ENCODE peak calls at places on chromosomes 16 and 17, in six cellular contexts. One of them, this sample, is unnamed.

GRCh38 chr16:85473909-85474640 is 139.0 kb upstream of the GSE1 start:
- DNase-seq in PC-3: no peak
- DNase-seq in B cell: no peak
- DNase-seq in HL-60: no peak
- DNase-seq in GM23338: no peak
- DNase-seq in thoracic aorta: no peak
- DNase-seq in this sample: no peak

GRCh38 chr16:57413301-57413730 is 8.7 kb downstream of the CCL17 start:
- DNase-seq in GM23338: no peak
- DNase-seq in thoracic aorta: no peak
- DNase-seq in B cell: peak
- DNase-seq in HL-60: no peak
- DNase-seq in PC-3: no peak
- DNase-seq in this sample: peak

GRCh38 chr16:10402975-10403374 is 17.1 kb downstream of the ATF7IP2 start:
- DNase-seq in GM23338: no peak
- DNase-seq in thoracic aorta: no peak
- DNase-seq in B cell: no peak
- DNase-seq in HL-60: no peak
- DNase-seq in PC-3: no peak
- DNase-seq in this sample: no peak

GRCh38 chr17:82041139-82041814 is 3.8 kb upstream of the DCXR start:
- DNase-seq in PC-3: peak
- DNase-seq in HL-60: no peak
- DNase-seq in B cell: no peak
- DNase-seq in thoracic aorta: no peak
- DNase-seq in GM23338: no peak
- DNase-seq in this sample: no peak

GRCh38 chr17:19940722-19941464 is 36.7 kb downstream of the AKAP10 start:
- DNase-seq in GM23338: peak
- DNase-seq in thoracic aorta: no peak
- DNase-seq in HL-60: no peak
- DNase-seq in B cell: no peak
- DNase-seq in PC-3: peak
- DNase-seq in this sample: no peak

GRCh38 chr16:80527297-80527696 is 13.5 kb upstream of the DYNLRB2 start:
- DNase-seq in PC-3: peak
- DNase-seq in thoracic aorta: no peak
- DNase-seq in HL-60: peak
- DNase-seq in GM23338: peak
- DNase-seq in B cell: no peak
- DNase-seq in this sample: peak

GRCh38 chr17:74478369-74479100 is 12.1 kb downstream of the CD300A start:
- DNase-seq in GM23338: no peak
- DNase-seq in PC-3: no peak
- DNase-seq in B cell: no peak
- DNase-seq in thoracic aorta: no peak
- DNase-seq in HL-60: peak
- DNase-seq in this sample: no peak

GRCh38 chr16:27430923-27431484 is 29.0 kb downstream of the IL21R start:
- DNase-seq in HL-60: peak
- DNase-seq in GM23338: no peak
- DNase-seq in PC-3: no peak
- DNase-seq in thoracic aorta: no peak
- DNase-seq in B cell: no peak
- DNase-seq in this sample: peak

GRCh38 chr17:49440581-49440980 is 25.9 kb upstream of the PHB1 start:
- DNase-seq in thoracic aorta: no peak
- DNase-seq in HL-60: no peak
- DNase-seq in PC-3: no peak
- DNase-seq in GM23338: no peak
- DNase-seq in B cell: no peak
- DNase-seq in this sample: no peak

GRCh38 chr17:50473901-50474300 is 4.8 kb upstream of the RSAD1 start:
- DNase-seq in PC-3: no peak
- DNase-seq in HL-60: no peak
- DNase-seq in B cell: no peak
- DNase-seq in GM23338: no peak
- DNase-seq in thoracic aorta: no peak
- DNase-seq in this sample: no peak

GRCh38 chr17:72164340-72164739 is 43.5 kb downstream of the SOX9 start:
- DNase-seq in HL-60: no peak
- DNase-seq in thoracic aorta: no peak
- DNase-seq in PC-3: no peak
- DNase-seq in GM23338: no peak
- DNase-seq in B cell: no peak
- DNase-seq in this sample: no peak

GRCh38 chr17:68759343-68760140 is 158.4 kb upstream of the FAM20A start:
- DNase-seq in thoracic aorta: peak
- DNase-seq in HL-60: peak
- DNase-seq in PC-3: peak
- DNase-seq in GM23338: peak
- DNase-seq in B cell: no peak
- DNase-seq in this sample: peak

GRCh38 chr16:75928295-75928694 is 202.0 kb upstream of the CPHXL start:
- DNase-seq in PC-3: no peak
- DNase-seq in B cell: no peak
- DNase-seq in HL-60: no peak
- DNase-seq in thoracic aorta: no peak
- DNase-seq in GM23338: no peak
- DNase-seq in this sample: no peak

GRCh38 chr16:78478267-78478821 is 378.9 kb downstream of the WWOX start:
- DNase-seq in PC-3: no peak
- DNase-seq in thoracic aorta: no peak
- DNase-seq in GM23338: peak
- DNase-seq in B cell: no peak
- DNase-seq in HL-60: no peak
- DNase-seq in this sample: no peak
- TF ChIP-seq CTCF in PC-3: no peak
- TF ChIP-seq CTCF in thoracic aorta: peak
- TF ChIP-seq CTCF in GM23338: peak
- TF ChIP-seq CTCF in B cell: no peak
- TF ChIP-seq CTCF in HL-60: no peak
- TF ChIP-seq CTCF in this sample: no peak

DNA sequence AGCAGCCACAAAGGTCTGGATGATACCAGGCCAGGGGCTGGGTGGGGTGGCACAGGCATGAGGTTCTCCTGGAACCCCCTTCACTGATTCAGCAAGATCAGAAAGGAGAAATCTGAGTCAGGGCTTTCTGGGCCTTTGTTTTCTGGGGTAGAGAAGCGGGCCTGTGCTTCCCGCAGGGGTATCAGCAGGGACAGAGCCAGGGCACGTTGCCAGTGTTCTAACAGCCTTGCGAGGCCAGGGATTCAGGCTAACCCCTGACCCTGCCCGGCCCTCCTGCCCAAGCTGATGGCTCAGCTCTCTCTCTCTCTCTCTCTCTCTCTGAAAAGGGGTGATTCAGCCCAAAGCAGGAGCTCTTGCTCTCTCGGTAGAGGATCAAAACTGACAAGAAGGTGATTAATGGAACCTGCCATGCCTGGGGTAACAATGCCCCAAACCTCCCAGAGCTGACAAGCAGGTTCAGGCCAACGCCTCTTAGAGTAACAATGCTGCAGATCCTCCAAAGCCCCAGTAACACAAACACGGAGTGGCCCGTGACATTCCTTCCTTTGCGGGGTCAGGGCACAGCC is 2.0 kb upstream of the KRT13 start:
- DNase-seq in GM23338: no peak
- DNase-seq in thoracic aorta: no peak
- DNase-seq in HL-60: no peak
- DNase-seq in B cell: no peak
- DNase-seq in PC-3: no peak
- DNase-seq in this sample: no peak
- TF ChIP-seq CTCF in GM23338: no peak
- TF ChIP-seq CTCF in thoracic aorta: no peak
- TF ChIP-seq CTCF in HL-60: no peak
- TF ChIP-seq CTCF in B cell: no peak
- TF ChIP-seq CTCF in PC-3: no peak
- TF ChIP-seq CTCF in this sample: no peak

GRCh38 chr16:8646271-8646670 is 24.8 kb downstream of the METTL22 start:
- DNase-seq in PC-3: no peak
- DNase-seq in HL-60: no peak
- DNase-seq in GM23338: no peak
- DNase-seq in thoracic aorta: no peak
- DNase-seq in B cell: no peak
- DNase-seq in this sample: no peak
- TF ChIP-seq CTCF in PC-3: no peak
- TF ChIP-seq CTCF in HL-60: no peak
- TF ChIP-seq CTCF in GM23338: no peak
- TF ChIP-seq CTCF in thoracic aorta: no peak
- TF ChIP-seq CTCF in B cell: no peak
- TF ChIP-seq CTCF in this sample: no peak

GRCh38 chr16:11916524-11917285 is 949 bp upstream of the GSPT1 start:
- DNase-seq in thoracic aorta: no peak
- DNase-seq in GM23338: no peak
- DNase-seq in PC-3: peak
- DNase-seq in B cell: no peak
- DNase-seq in HL-60: no peak
- DNase-seq in this sample: no peak

GRCh38 chr16:11914210-11914758 is 1.5 kb downstream of the GSPT1 start:
- DNase-seq in PC-3: no peak
- DNase-seq in B cell: no peak
- DNase-seq in thoracic aorta: no peak
- DNase-seq in HL-60: no peak
- DNase-seq in GM23338: no peak
- DNase-seq in this sample: no peak

GRCh38 chr16:11913425-11914079 is 2.2 kb downstream of the GSPT1 start:
- DNase-seq in HL-60: peak
- DNase-seq in GM23338: no peak
- DNase-seq in PC-3: peak
- DNase-seq in B cell: no peak
- DNase-seq in thoracic aorta: no peak
- DNase-seq in this sample: no peak

GRCh38 chr16:11914759-11915643 is 755 bp downstream of the GSPT1 start:
- DNase-seq in HL-60: peak
- DNase-seq in PC-3: peak
- DNase-seq in GM23338: peak
- DNase-seq in B cell: peak
- DNase-seq in thoracic aorta: no peak
- DNase-seq in this sample: peak

GRCh38 chr16:11915644-11916523 is at the start of gene GSPT1:
- DNase-seq in thoracic aorta: peak
- DNase-seq in B cell: peak
- DNase-seq in HL-60: peak
- DNase-seq in PC-3: peak
- DNase-seq in GM23338: peak
- DNase-seq in this sample: peak
- TF ChIP-seq CTCF in thoracic aorta: peak
- TF ChIP-seq CTCF in B cell: no peak
- TF ChIP-seq CTCF in HL-60: no peak
- TF ChIP-seq CTCF in PC-3: no peak
- TF ChIP-seq CTCF in GM23338: no peak
- TF ChIP-seq CTCF in this sample: peak

GRCh38 chr17:8015957-8016631 is 13.7 kb downstream of the GUCY2D start:
- DNase-seq in thoracic aorta: no peak
- DNase-seq in GM23338: peak
- DNase-seq in PC-3: no peak
- DNase-seq in HL-60: no peak
- DNase-seq in B cell: peak
- DNase-seq in this sample: no peak
- TF ChIP-seq CTCF in thoracic aorta: no peak
- TF ChIP-seq CTCF in GM23338: no peak
- TF ChIP-seq CTCF in PC-3: no peak
- TF ChIP-seq CTCF in HL-60: no peak
- TF ChIP-seq CTCF in B cell: no peak
- TF ChIP-seq CTCF in this sample: no peak

GRCh38 chr16:51298800-51299199 is 147.7 kb upstream of the SALL1 start:
- DNase-seq in PC-3: no peak
- DNase-seq in GM23338: no peak
- DNase-seq in thoracic aorta: no peak
- DNase-seq in B cell: no peak
- DNase-seq in HL-60: no peak
- DNase-seq in this sample: no peak

GRCh38 chr16:51306116-51306515 is 155.0 kb upstream of the SALL1 start:
- DNase-seq in thoracic aorta: no peak
- DNase-seq in B cell: no peak
- DNase-seq in HL-60: no peak
- DNase-seq in GM23338: no peak
- DNase-seq in PC-3: no peak
- DNase-seq in this sample: no peak

GRCh38 chr16:51305337-51305736 is 154.3 kb upstream of the SALL1 start:
- DNase-seq in GM23338: no peak
- DNase-seq in PC-3: no peak
- DNase-seq in thoracic aorta: no peak
- DNase-seq in HL-60: no peak
- DNase-seq in B cell: no peak
- DNase-seq in this sample: no peak

DNA sequence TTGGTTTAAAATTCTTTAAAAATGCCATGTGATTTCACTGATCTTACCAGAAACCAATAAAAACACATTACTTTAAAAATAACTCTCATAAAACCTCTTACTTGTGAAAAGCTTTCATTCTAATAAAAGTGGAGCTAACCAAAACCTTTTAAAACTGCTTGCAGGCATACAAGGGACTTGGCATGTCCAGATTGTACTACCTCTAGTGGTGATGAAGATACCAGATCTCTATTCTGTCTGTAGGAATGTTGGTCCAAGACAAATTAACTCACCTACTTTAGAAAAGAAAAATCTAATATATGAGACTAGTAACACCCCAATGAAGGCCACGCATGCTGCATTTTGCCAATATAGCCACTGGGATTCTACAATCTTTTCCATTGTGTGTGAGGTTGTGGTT is 151.0 kb upstream of the SALL1 start:
- DNase-seq in PC-3: no peak
- DNase-seq in B cell: no peak
- DNase-seq in thoracic aorta: no peak
- DNase-seq in HL-60: no peak
- DNase-seq in GM23338: no peak
- DNase-seq in this sample: no peak
- TF ChIP-seq CTCF in PC-3: no peak
- TF ChIP-seq CTCF in B cell: no peak
- TF ChIP-seq CTCF in thoracic aorta: no peak
- TF ChIP-seq CTCF in HL-60: no peak
- TF ChIP-seq CTCF in GM23338: no peak
- TF ChIP-seq CTCF in this sample: no peak

DNA sequence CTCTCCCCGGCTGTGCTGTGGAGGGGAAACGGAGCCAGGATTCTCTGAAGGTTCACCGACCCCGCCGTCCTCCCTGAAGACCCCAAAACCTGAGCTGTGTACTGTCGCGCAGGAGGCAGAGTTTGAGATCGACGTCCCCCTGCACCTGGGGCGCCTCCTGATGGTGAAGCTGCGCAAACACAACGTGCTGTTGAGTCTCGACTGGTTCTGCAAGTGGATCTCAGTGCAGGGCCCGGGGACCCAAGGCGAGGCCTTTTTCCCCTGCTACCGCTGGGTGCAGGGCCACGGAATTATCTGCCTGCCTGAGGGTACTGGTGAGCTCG is 62.6 kb upstream of the TEKT1 start:
- DNase-seq in HL-60: no peak
- DNase-seq in thoracic aorta: no peak
- DNase-seq in GM23338: peak
- DNase-seq in PC-3: no peak
- DNase-seq in B cell: no peak
- DNase-seq in this sample: peak
- TF ChIP-seq CTCF in HL-60: no peak
- TF ChIP-seq CTCF in thoracic aorta: no peak
- TF ChIP-seq CTCF in GM23338: peak
- TF ChIP-seq CTCF in PC-3: peak
- TF ChIP-seq CTCF in B cell: no peak
- TF ChIP-seq CTCF in this sample: peak